ENCODE peak calls at places on chromosomes 11 and 22, in eight cellular contexts. F, A, M, K, X, U, Z and R are unnamed samples.

GRCh38 chr22:35310556-35311550 is 11.2 kb downstream of the TOM1 start:
- DNase-seq in F (no peak), A (peak), M (no peak), K (no peak), X (no peak), U (no peak), Z (no peak), R (peak)

GRCh38 chr11:116082256-116082655 is 578.0 kb upstream of the CADM1 start:
- DNase-seq in F (no peak), A (no peak), M (no peak), K (no peak), X (no peak), U (no peak), Z (no peak), R (no peak)

GRCh38 chr11:78832226-78832947 is 257.7 kb upstream of the NARS2 start:
- DNase-seq in F (no peak), A (no peak), M (no peak), K (no peak), X (no peak), U (no peak), Z (no peak), R (no peak)

GRCh38 chr11:45666648-45667642 is 1.5 kb upstream of the CHST1 start:
- DNase-seq in F (no peak), A (no peak), M (no peak), K (no peak), X (no peak), U (no peak), Z (no peak), R (no peak)

GRCh38 chr11:121890377-121890776 is 225.6 kb downstream of the BLID start:
- DNase-seq in F (peak), A (no peak), M (no peak), K (no peak), X (no peak), U (peak), Z (no peak), R (no peak)

GRCh38 chr11:47003180-47003877 is 66.8 kb downstream of the CSTPP1 start:
- DNase-seq in F (no peak), A (no peak), M (no peak), K (peak), X (no peak), U (no peak), Z (no peak), R (no peak)

GRCh38 chr11:33777906-33778305 is 3.6 kb upstream of the FBXO3 start:
- DNase-seq in F (no peak), A (no peak), M (no peak), K (no peak), X (no peak), U (no peak), Z (no peak), R (no peak)

GRCh38 chr11:9528573-9529332 is 44.7 kb upstream of the WEE1 start:
- DNase-seq in F (no peak), A (no peak), M (no peak), K (no peak), X (no peak), U (no peak), Z (no peak), R (no peak)